ENCODE peak calls at places on chromosomes 6 and 20, in nine cellular contexts. One of them, this sample, is unnamed. For H3K27me3, the result is how much of the 10 kb centered on the place peaks cover.

GRCh38 chr6:168395983-168396382 is 45.0 kb upstream of the SMOC2 start:
- DNase-seq in dorsolateral prefrontal cortex: no peak
- DNase-seq in endothelial cell of umbilical vein: no peak
- DNase-seq in ovary: no peak
- DNase-seq in testis: no peak
- DNase-seq in tibial artery: peak
- DNase-seq in Panc1: no peak
- DNase-seq in IMR-90: no peak
- DNase-seq in CD8-positive, alpha-beta T cell: no peak
- DNase-seq in this sample: no peak

GRCh38 chr20:49387606-49387939 is 94.9 kb downstream of the KCNB1 start:
- DNase-seq in dorsolateral prefrontal cortex: no peak
- DNase-seq in endothelial cell of umbilical vein: no peak
- DNase-seq in ovary: no peak
- DNase-seq in testis: no peak
- DNase-seq in tibial artery: no peak
- DNase-seq in Panc1: no peak
- DNase-seq in IMR-90: no peak
- DNase-seq in CD8-positive, alpha-beta T cell: no peak
- DNase-seq in this sample: no peak

GRCh38 chr20:19317240-19318069 is 105.0 kb downstream of the SLC24A3 start:
- DNase-seq in dorsolateral prefrontal cortex: no peak
- DNase-seq in endothelial cell of umbilical vein: no peak
- DNase-seq in ovary: no peak
- DNase-seq in testis: no peak
- DNase-seq in tibial artery: no peak
- DNase-seq in Panc1: no peak
- DNase-seq in IMR-90: no peak
- DNase-seq in CD8-positive, alpha-beta T cell: no peak
- DNase-seq in this sample: no peak

GRCh38 chr20:22974354-22974753 is 60.8 kb upstream of the SSTR4 start:
- DNase-seq in dorsolateral prefrontal cortex: no peak
- DNase-seq in endothelial cell of umbilical vein: peak
- DNase-seq in ovary: no peak
- DNase-seq in testis: no peak
- DNase-seq in tibial artery: no peak
- DNase-seq in Panc1: no peak
- DNase-seq in IMR-90: no peak
- DNase-seq in CD8-positive, alpha-beta T cell: no peak
- DNase-seq in this sample: no peak

GRCh38 chr20:50892394-50892793 is 38.8 kb downstream of the ADNP start:
- DNase-seq in dorsolateral prefrontal cortex: no peak
- DNase-seq in endothelial cell of umbilical vein: no peak
- DNase-seq in ovary: no peak
- DNase-seq in testis: no peak
- DNase-seq in tibial artery: no peak
- DNase-seq in Panc1: no peak
- DNase-seq in IMR-90: no peak
- DNase-seq in CD8-positive, alpha-beta T cell: no peak
- DNase-seq in this sample: no peak

GRCh38 chr6:45563092-45563491 is 185.4 kb upstream of the SUPT3H start:
- DNase-seq in dorsolateral prefrontal cortex: no peak
- DNase-seq in endothelial cell of umbilical vein: no peak
- DNase-seq in ovary: no peak
- DNase-seq in testis: no peak
- DNase-seq in tibial artery: no peak
- DNase-seq in Panc1: no peak
- DNase-seq in IMR-90: no peak
- DNase-seq in CD8-positive, alpha-beta T cell: no peak
- DNase-seq in this sample: no peak

GRCh38 chr6:167825759-167826229 is 917 bp upstream of the AFDN start:
- DNase-seq in dorsolateral prefrontal cortex: peak
- DNase-seq in endothelial cell of umbilical vein: no peak
- DNase-seq in ovary: peak
- DNase-seq in testis: peak
- DNase-seq in tibial artery: peak
- DNase-seq in Panc1: no peak
- DNase-seq in IMR-90: no peak
- DNase-seq in CD8-positive, alpha-beta T cell: no peak
- DNase-seq in this sample: no peak

GRCh38 chr20:57400821-57401564 is 9.8 kb downstream of the RBM38 start:
- DNase-seq in dorsolateral prefrontal cortex: no peak
- DNase-seq in endothelial cell of umbilical vein: no peak
- DNase-seq in ovary: peak
- DNase-seq in testis: no peak
- DNase-seq in tibial artery: no peak
- DNase-seq in Panc1: no peak
- DNase-seq in IMR-90: no peak
- DNase-seq in CD8-positive, alpha-beta T cell: no peak
- DNase-seq in this sample: no peak

GRCh38 chr20:37042986-37043972 is 52.5 kb downstream of the RBL1 start:
- DNase-seq in dorsolateral prefrontal cortex: no peak
- DNase-seq in endothelial cell of umbilical vein: no peak
- DNase-seq in ovary: no peak
- DNase-seq in testis: no peak
- DNase-seq in tibial artery: no peak
- DNase-seq in Panc1: no peak
- DNase-seq in IMR-90: no peak
- DNase-seq in CD8-positive, alpha-beta T cell: no peak
- DNase-seq in this sample: no peak

GRCh38 chr6:15793288-15793687 is 130.5 kb upstream of the DTNBP1 start:
- DNase-seq in dorsolateral prefrontal cortex: no peak
- DNase-seq in endothelial cell of umbilical vein: no peak
- DNase-seq in ovary: no peak
- DNase-seq in testis: no peak
- DNase-seq in tibial artery: no peak
- DNase-seq in Panc1: no peak
- DNase-seq in IMR-90: peak
- DNase-seq in CD8-positive, alpha-beta T cell: no peak
- DNase-seq in this sample: peak

GRCh38 chr20:49948809-49949507 is 12.8 kb downstream of the RNF114 start:
- DNase-seq in dorsolateral prefrontal cortex: no peak
- DNase-seq in endothelial cell of umbilical vein: no peak
- DNase-seq in ovary: no peak
- DNase-seq in testis: no peak
- DNase-seq in tibial artery: no peak
- DNase-seq in Panc1: no peak
- DNase-seq in IMR-90: peak
- DNase-seq in CD8-positive, alpha-beta T cell: no peak
- DNase-seq in this sample: peak

GRCh38 chr6:112172540-112172939 is 81.8 kb downstream of the LAMA4 start:
- DNase-seq in dorsolateral prefrontal cortex: no peak
- DNase-seq in endothelial cell of umbilical vein: no peak
- DNase-seq in ovary: no peak
- DNase-seq in testis: no peak
- DNase-seq in tibial artery: no peak
- DNase-seq in Panc1: no peak
- DNase-seq in IMR-90: no peak
- DNase-seq in CD8-positive, alpha-beta T cell: no peak
- DNase-seq in this sample: no peak

GRCh38 chr6:84707161-84707560 is 57.2 kb downstream of the TBX18 start:
- DNase-seq in dorsolateral prefrontal cortex: no peak
- DNase-seq in endothelial cell of umbilical vein: no peak
- DNase-seq in ovary: no peak
- DNase-seq in testis: no peak
- DNase-seq in tibial artery: no peak
- DNase-seq in Panc1: no peak
- DNase-seq in IMR-90: no peak
- DNase-seq in CD8-positive, alpha-beta T cell: no peak
- DNase-seq in this sample: no peak

GRCh38 chr6:88167625-88167937 is 1.4 kb upstream of the CNR1 start:
- DNase-seq in dorsolateral prefrontal cortex: no peak
- DNase-seq in endothelial cell of umbilical vein: no peak
- DNase-seq in ovary: no peak
- DNase-seq in testis: no peak
- DNase-seq in tibial artery: no peak
- DNase-seq in Panc1: no peak
- DNase-seq in IMR-90: no peak
- DNase-seq in CD8-positive, alpha-beta T cell: no peak
- DNase-seq in this sample: no peak
- H3K27me3 ChIP-seq in dorsolateral prefrontal cortex: under half
- H3K27me3 ChIP-seq in endothelial cell of umbilical vein: half or more
- H3K27me3 ChIP-seq in ovary: under half
- H3K27me3 ChIP-seq in testis: under half
- H3K27me3 ChIP-seq in tibial artery: under half
- H3K27me3 ChIP-seq in Panc1: under half
- H3K27me3 ChIP-seq in IMR-90: under half
- H3K27me3 ChIP-seq in CD8-positive, alpha-beta T cell: under half
- H3K27me3 ChIP-seq in this sample: under half

GRCh38 chr6:90411292-90411781 is 114.7 kb upstream of the BACH2 start:
- DNase-seq in dorsolateral prefrontal cortex: no peak
- DNase-seq in endothelial cell of umbilical vein: no peak
- DNase-seq in ovary: no peak
- DNase-seq in testis: no peak
- DNase-seq in tibial artery: no peak
- DNase-seq in Panc1: no peak
- DNase-seq in IMR-90: no peak
- DNase-seq in CD8-positive, alpha-beta T cell: no peak
- DNase-seq in this sample: no peak
- TF ChIP-seq CTCF in dorsolateral prefrontal cortex: no peak
- TF ChIP-seq CTCF in endothelial cell of umbilical vein: no peak
- TF ChIP-seq CTCF in ovary: no peak
- TF ChIP-seq CTCF in testis: no peak
- TF ChIP-seq CTCF in tibial artery: no peak
- TF ChIP-seq CTCF in Panc1: no peak
- TF ChIP-seq CTCF in IMR-90: no peak
- TF ChIP-seq CTCF in CD8-positive, alpha-beta T cell: no peak
- TF ChIP-seq CTCF in this sample: no peak

GRCh38 chr6:170286934-170287265 is 4.0 kb downstream of the DLL1 start:
- DNase-seq in dorsolateral prefrontal cortex: no peak
- DNase-seq in endothelial cell of umbilical vein: no peak
- DNase-seq in ovary: no peak
- DNase-seq in testis: peak
- DNase-seq in tibial artery: no peak
- DNase-seq in Panc1: no peak
- DNase-seq in IMR-90: no peak
- DNase-seq in CD8-positive, alpha-beta T cell: no peak
- DNase-seq in this sample: no peak
- H3K27me3 ChIP-seq in dorsolateral prefrontal cortex: under half
- H3K27me3 ChIP-seq in endothelial cell of umbilical vein: under half
- H3K27me3 ChIP-seq in ovary: under half
- H3K27me3 ChIP-seq in testis: under half
- H3K27me3 ChIP-seq in tibial artery: under half
- H3K27me3 ChIP-seq in Panc1: under half
- H3K27me3 ChIP-seq in IMR-90: half or more
- H3K27me3 ChIP-seq in CD8-positive, alpha-beta T cell: under half
- H3K27me3 ChIP-seq in this sample: under half

GRCh38 chr6:88975369-88975768 is 12.0 kb upstream of the RNGTT start:
- DNase-seq in dorsolateral prefrontal cortex: no peak
- DNase-seq in endothelial cell of umbilical vein: no peak
- DNase-seq in ovary: no peak
- DNase-seq in testis: no peak
- DNase-seq in tibial artery: no peak
- DNase-seq in Panc1: no peak
- DNase-seq in IMR-90: no peak
- DNase-seq in CD8-positive, alpha-beta T cell: no peak
- DNase-seq in this sample: no peak

GRCh38 chr6:88970301-88970700 is 6.9 kb upstream of the RNGTT start:
- DNase-seq in dorsolateral prefrontal cortex: no peak
- DNase-seq in endothelial cell of umbilical vein: no peak
- DNase-seq in ovary: no peak
- DNase-seq in testis: no peak
- DNase-seq in tibial artery: no peak
- DNase-seq in Panc1: no peak
- DNase-seq in IMR-90: no peak
- DNase-seq in CD8-positive, alpha-beta T cell: no peak
- DNase-seq in this sample: no peak

GRCh38 chr6:88967891-88968290 is 4.5 kb upstream of the RNGTT start:
- DNase-seq in dorsolateral prefrontal cortex: no peak
- DNase-seq in endothelial cell of umbilical vein: no peak
- DNase-seq in ovary: no peak
- DNase-seq in testis: no peak
- DNase-seq in tibial artery: no peak
- DNase-seq in Panc1: no peak
- DNase-seq in IMR-90: no peak
- DNase-seq in CD8-positive, alpha-beta T cell: no peak
- DNase-seq in this sample: no peak

GRCh38 chr6:88972504-88973423 is 9.3 kb upstream of the RNGTT start:
- DNase-seq in dorsolateral prefrontal cortex: no peak
- DNase-seq in endothelial cell of umbilical vein: no peak
- DNase-seq in ovary: no peak
- DNase-seq in testis: no peak
- DNase-seq in tibial artery: no peak
- DNase-seq in Panc1: no peak
- DNase-seq in IMR-90: no peak
- DNase-seq in CD8-positive, alpha-beta T cell: no peak
- DNase-seq in this sample: no peak
- TF ChIP-seq CTCF in dorsolateral prefrontal cortex: no peak
- TF ChIP-seq CTCF in endothelial cell of umbilical vein: no peak
- TF ChIP-seq CTCF in ovary: no peak
- TF ChIP-seq CTCF in testis: no peak
- TF ChIP-seq CTCF in tibial artery: no peak
- TF ChIP-seq CTCF in Panc1: no peak
- TF ChIP-seq CTCF in IMR-90: no peak
- TF ChIP-seq CTCF in CD8-positive, alpha-beta T cell: no peak
- TF ChIP-seq CTCF in this sample: no peak

GRCh38 chr6:142602972-142603371 is 301.2 kb downstream of the ADGRG6 start:
- DNase-seq in dorsolateral prefrontal cortex: no peak
- DNase-seq in endothelial cell of umbilical vein: no peak
- DNase-seq in ovary: no peak
- DNase-seq in testis: no peak
- DNase-seq in tibial artery: no peak
- DNase-seq in Panc1: no peak
- DNase-seq in IMR-90: no peak
- DNase-seq in CD8-positive, alpha-beta T cell: no peak
- DNase-seq in this sample: no peak

GRCh38 chr6:142601427-142601826 is 299.6 kb downstream of the ADGRG6 start:
- DNase-seq in dorsolateral prefrontal cortex: no peak
- DNase-seq in endothelial cell of umbilical vein: no peak
- DNase-seq in ovary: no peak
- DNase-seq in testis: no peak
- DNase-seq in tibial artery: no peak
- DNase-seq in Panc1: no peak
- DNase-seq in IMR-90: no peak
- DNase-seq in CD8-positive, alpha-beta T cell: no peak
- DNase-seq in this sample: no peak

GRCh38 chr6:142605922-142606321 is 304.1 kb downstream of the ADGRG6 start:
- DNase-seq in dorsolateral prefrontal cortex: no peak
- DNase-seq in endothelial cell of umbilical vein: peak
- DNase-seq in ovary: no peak
- DNase-seq in testis: no peak
- DNase-seq in tibial artery: no peak
- DNase-seq in Panc1: no peak
- DNase-seq in IMR-90: peak
- DNase-seq in CD8-positive, alpha-beta T cell: no peak
- DNase-seq in this sample: peak
- H3K27me3 ChIP-seq in dorsolateral prefrontal cortex: under half
- H3K27me3 ChIP-seq in endothelial cell of umbilical vein: under half
- H3K27me3 ChIP-seq in ovary: under half
- H3K27me3 ChIP-seq in testis: under half
- H3K27me3 ChIP-seq in tibial artery: under half
- H3K27me3 ChIP-seq in Panc1: under half
- H3K27me3 ChIP-seq in IMR-90: under half
- H3K27me3 ChIP-seq in CD8-positive, alpha-beta T cell: under half
- H3K27me3 ChIP-seq in this sample: under half

GRCh38 chr6:141610741-141611140 is 522.0 kb upstream of the GJE1 start:
- DNase-seq in dorsolateral prefrontal cortex: no peak
- DNase-seq in endothelial cell of umbilical vein: peak
- DNase-seq in ovary: no peak
- DNase-seq in testis: no peak
- DNase-seq in tibial artery: no peak
- DNase-seq in Panc1: no peak
- DNase-seq in IMR-90: peak
- DNase-seq in CD8-positive, alpha-beta T cell: no peak
- DNase-seq in this sample: no peak
- TF ChIP-seq CTCF in dorsolateral prefrontal cortex: no peak
- TF ChIP-seq CTCF in endothelial cell of umbilical vein: no peak
- TF ChIP-seq CTCF in ovary: no peak
- TF ChIP-seq CTCF in testis: no peak
- TF ChIP-seq CTCF in tibial artery: no peak
- TF ChIP-seq CTCF in Panc1: peak
- TF ChIP-seq CTCF in IMR-90: peak
- TF ChIP-seq CTCF in CD8-positive, alpha-beta T cell: no peak
- TF ChIP-seq CTCF in this sample: peak

This sample was measured in BJ.